ENCODE peak calls at places on chromosomes 16 and 17, in four cellular contexts. P is T-helper 17 cell, K is A549, T is H7. B is an unnamed sample.

GRCh38 chr16:29025218-29025617 is 40.4 kb downstream of the LAT start:
- DNase-seq in P (no peak), K (no peak), T (peak; percentile 36), B (no peak)

GRCh38 chr17:2192367-2193028 is 111.1 kb downstream of the SMG6 start:
- DNase-seq in P (no peak), K (peak; percentile 76), T (no peak), B (peak; percentile 49)

GRCh38 chr16:4800290-4801041 is 2.0 kb downstream of the ROGDI start:
- DNase-seq in P (no peak), K (no peak), T (peak; percentile 42), B (no peak)

GRCh38 chr17:76155988-76156661 is 15.1 kb upstream of the FOXJ1 start:
- DNase-seq in P (no peak), K (no peak), T (no peak), B (no peak)

GRCh38 chr16:24977673-24978065 is 37.5 kb downstream of the ARHGAP17 start:
- DNase-seq in P (no peak), K (peak; percentile 27), T (no peak), B (peak; percentile 37)

GRCh38 chr16:56277040-56277439 is 85.8 kb downstream of the GNAO1 start:
- DNase-seq in P (no peak), K (peak; percentile 16), T (peak; percentile 75), B (no peak)

GRCh38 chr17:49552070-49552751 is 23.5 kb upstream of the NXPH3 start:
- DNase-seq in P (no peak), K (no peak), T (peak; percentile 35), B (no peak)

GRCh38 chr17:1072551-1072961 is 75.6 kb downstream of the TIMM22 start:
- DNase-seq in P (no peak), K (no peak), T (no peak), B (no peak)

GRCh38 chr16:89687092-89687940 is 827 bp downstream of the CDK10 start:
- DNase-seq in P (no peak), K (peak; percentile 79), T (peak; percentile 83), B (no peak)

GRCh38 chr16:52873997-52874500 is 178.6 kb downstream of the CHD9NB start:
- DNase-seq in P (no peak), K (no peak), T (peak; percentile 29), B (no peak)

GRCh38 chr16:49810769-49811315 is 45.1 kb downstream of the ZNF423 start:
- DNase-seq in P (no peak), K (no peak), T (no peak), B (no peak)

GRCh38 chr17:41806685-41807445 is 4.9 kb downstream of the P3H4 start:
- DNase-seq in P (no peak), K (no peak), T (no peak), B (no peak)

B was measured in amniotic stem cell.